ENCODE peak calls at places on chromosomes 12 and 14, in four cellular contexts. One of them, this sample, is unnamed.
A peak's percentile ranks its signal among the peaks of the same experiment; 100 is the strongest.

GRCh38 chr12:64669270-64669842 is 59.1 kb downstream of the RASSF3 start:
- DNase-seq in AG09309: no peak
- DNase-seq in heart left ventricle: peak; percentile 64
- DNase-seq in bronchial epithelial cell: peak; percentile 15
- DNase-seq in this sample: peak; percentile 38

GRCh38 chr12:122021193-122021821 is 377 bp upstream of the BCL7A start:
- DNase-seq in AG09309: no peak
- DNase-seq in heart left ventricle: no peak
- DNase-seq in bronchial epithelial cell: no peak
- DNase-seq in this sample: no peak

GRCh38 chr12:5746917-5747316 is 198.1 kb downstream of the ANO2 start:
- DNase-seq in AG09309: no peak
- DNase-seq in heart left ventricle: no peak
- DNase-seq in bronchial epithelial cell: no peak
- DNase-seq in this sample: no peak

GRCh38 chr12:72511906-72512305 is 239.7 kb downstream of the TRHDE start:
- DNase-seq in AG09309: peak; percentile 10
- DNase-seq in heart left ventricle: no peak
- DNase-seq in bronchial epithelial cell: peak; percentile 2
- DNase-seq in this sample: no peak

GRCh38 chr12:45989857-45990467 is 412 bp downstream of the SCAF11 start:
- DNase-seq in AG09309: no peak
- DNase-seq in heart left ventricle: peak; percentile 80
- DNase-seq in bronchial epithelial cell: no peak
- DNase-seq in this sample: no peak

GRCh38 chr12:109744991-109745942 is 31.6 kb downstream of the FAM222A start:
- DNase-seq in AG09309: no peak
- DNase-seq in heart left ventricle: peak; percentile 6
- DNase-seq in bronchial epithelial cell: peak; percentile 14
- DNase-seq in this sample: no peak

GRCh38 chr12:114661245-114661644 is 22.7 kb downstream of the TBX3 start:
- DNase-seq in AG09309: no peak
- DNase-seq in heart left ventricle: no peak
- DNase-seq in bronchial epithelial cell: no peak
- DNase-seq in this sample: no peak

GRCh38 chr12:124426594-124427550 is 132.0 kb downstream of the RFLNA start:
- DNase-seq in AG09309: no peak
- DNase-seq in heart left ventricle: no peak
- DNase-seq in bronchial epithelial cell: no peak
- DNase-seq in this sample: no peak

GRCh38 chr14:71240154-71240553 is 332.9 kb downstream of the PCNX1 start:
- DNase-seq in AG09309: no peak
- DNase-seq in heart left ventricle: no peak
- DNase-seq in bronchial epithelial cell: no peak
- DNase-seq in this sample: no peak

GRCh38 chr12:111330800-111331752 is 37.8 kb downstream of the PHETA1 start:
- DNase-seq in AG09309: peak; percentile 21
- DNase-seq in heart left ventricle: no peak
- DNase-seq in bronchial epithelial cell: peak; percentile 55
- DNase-seq in this sample: no peak

GRCh38 chr14:51479584-51480305 is 172.0 kb upstream of the FRMD6 start:
- DNase-seq in AG09309: no peak
- DNase-seq in heart left ventricle: peak; percentile 35
- DNase-seq in bronchial epithelial cell: peak; percentile 74
- DNase-seq in this sample: no peak

GRCh38 chr12:7951671-7952070 is 15.7 kb upstream of the SLC2A3 start:
- DNase-seq in AG09309: no peak
- DNase-seq in heart left ventricle: no peak
- DNase-seq in bronchial epithelial cell: no peak
- DNase-seq in this sample: no peak

GRCh38 chr14:95218006-95218405 is 60.7 kb upstream of the DICER1 start:
- DNase-seq in AG09309: no peak
- DNase-seq in heart left ventricle: no peak
- DNase-seq in bronchial epithelial cell: no peak
- DNase-seq in this sample: no peak

GRCh38 chr12:85325452-85325851 is 45.4 kb downstream of the ALX1 start:
- DNase-seq in AG09309: no peak
- DNase-seq in heart left ventricle: no peak
- DNase-seq in bronchial epithelial cell: no peak
- DNase-seq in this sample: no peak

GRCh38 chr12:17975239-17975638 is 114.8 kb downstream of the RERGL start:
- DNase-seq in AG09309: no peak
- DNase-seq in heart left ventricle: no peak
- DNase-seq in bronchial epithelial cell: no peak
- DNase-seq in this sample: no peak

GRCh38 chr12:124898200-124898950 is 16.1 kb downstream of the UBC start:
- DNase-seq in AG09309: no peak
- DNase-seq in heart left ventricle: no peak
- DNase-seq in bronchial epithelial cell: peak; percentile 50
- DNase-seq in this sample: no peak

GRCh38 chr12:1357171-1357570 is 237.2 kb downstream of the FBXL14 start:
- DNase-seq in AG09309: no peak
- DNase-seq in heart left ventricle: no peak
- DNase-seq in bronchial epithelial cell: no peak
- DNase-seq in this sample: no peak

GRCh38 chr12:46210835-46211439 is 57.9 kb downstream of the SLC38A1 start:
- DNase-seq in AG09309: no peak
- DNase-seq in heart left ventricle: no peak
- DNase-seq in bronchial epithelial cell: no peak
- DNase-seq in this sample: no peak

GRCh38 chr14:91879196-91879595 is 11.9 kb upstream of the TC2N start:
- DNase-seq in AG09309: no peak
- DNase-seq in heart left ventricle: no peak
- DNase-seq in bronchial epithelial cell: peak; percentile 91
- DNase-seq in this sample: no peak

GRCh38 chr12:32139064-32139421 is 32.4 kb downstream of the BICD1 start:
- DNase-seq in AG09309: no peak
- DNase-seq in heart left ventricle: no peak
- DNase-seq in bronchial epithelial cell: no peak
- DNase-seq in this sample: no peak

GRCh38 chr14:61456720-61457119 is 135.3 kb downstream of the PRKCH start:
- DNase-seq in AG09309: no peak
- DNase-seq in heart left ventricle: peak; percentile 81
- DNase-seq in bronchial epithelial cell: peak; percentile 58
- DNase-seq in this sample: peak; percentile 81

GRCh38 chr14:65972891-65973290 is 513.3 kb upstream of the CCDC196 start:
- DNase-seq in AG09309: peak; percentile 27
- DNase-seq in heart left ventricle: no peak
- DNase-seq in bronchial epithelial cell: peak; percentile 36
- DNase-seq in this sample: no peak

GRCh38 chr12:1272132-1272531 is 281.1 kb downstream of the ERC1 start:
- DNase-seq in AG09309: no peak
- DNase-seq in heart left ventricle: no peak
- DNase-seq in bronchial epithelial cell: no peak
- DNase-seq in this sample: no peak

GRCh38 chr12:77914089-77914488 is 83.4 kb downstream of the NAV3 start:
- DNase-seq in AG09309: peak; percentile 7
- DNase-seq in heart left ventricle: no peak
- DNase-seq in bronchial epithelial cell: no peak
- DNase-seq in this sample: no peak

GRCh38 chr12:104213952-104214351 is 1.6 kb upstream of the TXNRD1 start:
- DNase-seq in AG09309: peak; percentile 93
- DNase-seq in heart left ventricle: no peak
- DNase-seq in bronchial epithelial cell: no peak
- DNase-seq in this sample: no peak

GRCh38 chr14:54781080-54781479 is 121.5 kb downstream of the GCH1 start:
- DNase-seq in AG09309: no peak
- DNase-seq in heart left ventricle: no peak
- DNase-seq in bronchial epithelial cell: no peak
- DNase-seq in this sample: no peak

GRCh38 chr14:104681689-104682074 is 7.7 kb upstream of the INF2 start:
- DNase-seq in AG09309: peak; percentile 38
- DNase-seq in heart left ventricle: peak; percentile 92
- DNase-seq in bronchial epithelial cell: peak; percentile 70
- DNase-seq in this sample: peak; percentile 84

GRCh38 chr14:53295985-53296582 is 143.0 kb upstream of the DDHD1 start:
- DNase-seq in AG09309: no peak
- DNase-seq in heart left ventricle: no peak
- DNase-seq in bronchial epithelial cell: peak; percentile 28
- DNase-seq in this sample: no peak

DNA sequence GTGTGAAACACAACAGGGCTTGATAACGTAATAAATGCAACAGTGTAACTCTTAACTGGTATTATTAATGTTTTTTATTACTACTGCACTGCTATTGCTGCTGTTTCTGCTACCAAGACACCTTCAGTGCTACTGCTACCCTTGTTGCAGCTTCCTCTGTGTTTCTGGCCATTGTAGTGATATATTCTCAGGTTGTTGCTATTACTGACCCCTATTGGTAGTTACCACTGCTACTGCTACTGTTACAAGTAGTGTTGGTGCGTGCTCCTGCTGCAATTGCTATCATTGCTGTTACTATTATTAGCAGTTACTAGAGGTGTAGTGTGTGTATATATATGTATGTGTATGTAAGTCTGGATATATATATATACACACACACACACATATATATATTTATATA is 87.2 kb upstream of the PTPRB start:
- DNase-seq in AG09309: no peak
- DNase-seq in heart left ventricle: no peak
- DNase-seq in bronchial epithelial cell: peak; percentile 37
- DNase-seq in this sample: no peak
- TF ChIP-seq CTCF in AG09309: peak; percentile 31
- TF ChIP-seq CTCF in heart left ventricle: no peak
- TF ChIP-seq CTCF in bronchial epithelial cell: peak; percentile 36
- TF ChIP-seq CTCF in this sample: no peak

GRCh38 chr12:26227376-26227775 is 32.0 kb downstream of the SSPN start:
- DNase-seq in AG09309: no peak
- DNase-seq in heart left ventricle: no peak
- DNase-seq in bronchial epithelial cell: no peak
- DNase-seq in this sample: no peak

GRCh38 chr12:26226629-26227375 is 31.4 kb downstream of the SSPN start:
- DNase-seq in AG09309: no peak
- DNase-seq in heart left ventricle: no peak
- DNase-seq in bronchial epithelial cell: peak; percentile 63
- DNase-seq in this sample: no peak

GRCh38 chr12:26229910-26230309 is 34.5 kb downstream of the SSPN start:
- DNase-seq in AG09309: no peak
- DNase-seq in heart left ventricle: no peak
- DNase-seq in bronchial epithelial cell: no peak
- DNase-seq in this sample: no peak

GRCh38 chr12:26224657-26225056 is 29.3 kb downstream of the SSPN start:
- DNase-seq in AG09309: no peak
- DNase-seq in heart left ventricle: no peak
- DNase-seq in bronchial epithelial cell: no peak
- DNase-seq in this sample: no peak

DNA sequence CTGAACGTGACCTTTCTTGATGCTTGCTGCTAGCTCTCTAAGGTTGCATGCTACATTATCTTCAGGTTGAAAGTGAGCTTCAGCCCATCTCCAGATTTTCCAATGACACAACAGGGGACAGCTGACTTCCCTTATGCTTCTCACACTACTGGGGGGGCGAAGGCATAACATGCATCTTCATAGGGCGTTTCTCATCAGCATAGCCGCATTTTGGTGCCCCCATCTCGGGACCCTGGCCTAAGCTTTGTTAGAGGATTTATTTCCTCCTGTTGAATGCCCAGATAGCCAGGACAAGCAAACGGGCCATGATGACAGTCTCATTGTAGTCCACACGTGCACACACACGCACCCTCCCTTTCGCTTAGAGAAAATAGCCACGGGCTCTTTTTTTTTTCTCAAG is 30.7 kb downstream of the SSPN start:
- DNase-seq in AG09309: no peak
- DNase-seq in heart left ventricle: no peak
- DNase-seq in bronchial epithelial cell: no peak
- DNase-seq in this sample: no peak
- H3K4me3 ChIP-seq in AG09309: no peak overlapping the region
- H3K4me3 ChIP-seq in heart left ventricle: peak overlapping the region; percentile 37
- H3K4me3 ChIP-seq in bronchial epithelial cell: no peak overlapping the region
- H3K4me3 ChIP-seq in this sample: no peak overlapping the region

GRCh38 chr12:22231078-22231477 is 103.4 kb downstream of the ST8SIA1 start:
- DNase-seq in AG09309: no peak
- DNase-seq in heart left ventricle: no peak
- DNase-seq in bronchial epithelial cell: no peak
- DNase-seq in this sample: no peak

GRCh38 chr12:22229652-22230279 is 104.7 kb downstream of the ST8SIA1 start:
- DNase-seq in AG09309: no peak
- DNase-seq in heart left ventricle: no peak
- DNase-seq in bronchial epithelial cell: peak; percentile 53
- DNase-seq in this sample: no peak

GRCh38 chr12:22234561-22234960 is 99.9 kb downstream of the ST8SIA1 start:
- DNase-seq in AG09309: peak; percentile 51
- DNase-seq in heart left ventricle: no peak
- DNase-seq in bronchial epithelial cell: peak; percentile 55
- DNase-seq in this sample: no peak

GRCh38 chr12:22230280-22230794 is 104.2 kb downstream of the ST8SIA1 start:
- DNase-seq in AG09309: no peak
- DNase-seq in heart left ventricle: no peak
- DNase-seq in bronchial epithelial cell: peak; percentile 73
- DNase-seq in this sample: no peak

DNA sequence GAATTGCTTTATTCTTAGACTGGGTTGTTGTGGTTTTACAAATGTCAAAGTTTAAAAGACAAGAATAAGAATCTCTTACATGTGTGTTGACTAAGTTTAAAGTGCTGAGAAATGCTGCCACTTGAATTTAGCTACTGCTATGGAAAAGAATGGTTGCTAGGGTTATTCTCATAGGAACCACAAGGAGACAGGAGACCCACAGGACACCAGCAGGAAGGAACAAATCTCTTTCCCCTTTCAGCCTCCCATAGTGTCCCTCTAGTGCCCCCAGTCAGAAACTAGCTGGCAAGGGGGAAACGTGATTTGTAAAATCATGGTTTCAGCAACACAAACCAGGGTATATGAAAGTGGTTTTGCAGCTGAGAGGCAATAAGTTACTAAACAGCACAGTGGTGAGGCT is 102.7 kb downstream of the ST8SIA1 start:
- DNase-seq in AG09309: no peak
- DNase-seq in heart left ventricle: no peak
- DNase-seq in bronchial epithelial cell: no peak
- DNase-seq in this sample: no peak
- TF ChIP-seq CTCF in AG09309: peak; percentile 17
- TF ChIP-seq CTCF in heart left ventricle: no peak
- TF ChIP-seq CTCF in bronchial epithelial cell: no peak
- TF ChIP-seq CTCF in this sample: no peak

DNA sequence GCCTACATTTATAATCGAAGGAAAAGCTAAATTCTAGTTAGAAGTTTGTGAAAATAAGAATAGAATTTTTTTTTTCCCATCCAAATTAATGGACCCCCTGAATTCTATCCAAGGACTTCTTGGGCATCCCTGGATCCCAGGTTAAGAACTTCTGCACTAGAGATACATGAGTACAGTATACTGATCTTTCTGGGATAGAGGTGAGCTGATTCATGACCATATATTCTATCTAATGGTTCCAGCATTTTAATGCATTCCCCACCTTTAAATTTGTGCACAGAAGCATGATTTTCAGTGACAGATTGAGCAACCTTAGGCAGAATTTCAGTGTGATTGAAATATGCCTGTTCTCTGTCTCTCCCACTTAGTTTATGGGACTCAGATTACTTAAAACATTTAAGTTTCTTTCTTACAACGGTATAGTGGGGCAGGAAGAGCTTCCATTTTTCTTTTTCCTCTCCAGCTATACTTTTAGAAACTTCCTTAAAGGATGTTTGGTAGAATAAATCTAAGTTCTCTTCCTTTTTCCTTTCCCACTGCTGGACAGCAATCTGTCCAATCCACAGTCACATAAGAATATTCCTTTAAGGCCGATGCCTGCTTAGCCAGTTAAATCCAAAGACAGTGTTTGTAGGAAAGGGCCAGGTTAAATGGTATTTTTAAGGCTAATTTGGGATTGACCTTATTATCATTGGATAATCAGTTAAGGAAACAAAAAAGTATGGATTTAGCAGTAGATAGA is 6.7 kb downstream of the MDM2 start:
- DNase-seq in AG09309: no peak
- DNase-seq in heart left ventricle: no peak
- DNase-seq in bronchial epithelial cell: no peak
- DNase-seq in this sample: no peak
- H3K4me3 ChIP-seq in AG09309: no peak overlapping the region
- H3K4me3 ChIP-seq in heart left ventricle: no peak overlapping the region
- H3K4me3 ChIP-seq in bronchial epithelial cell: no peak overlapping the region
- H3K4me3 ChIP-seq in this sample: no peak overlapping the region

This sample was measured in lung.